ENCODE peak calls at places on chromosomes 2 and 18, in five cellular contexts. One of them, this sample, is unnamed.

GRCh38 chr2:98519156-98519555 is 74.5 kb downstream of the INPP4A start:
- DNase-seq in suprapubic skin: no peak
- DNase-seq in heart left ventricle: no peak
- DNase-seq in right atrium auricular region: no peak
- DNase-seq in astrocyte of the cerebellum: no peak
- DNase-seq in this sample: no peak

GRCh38 chr2:171630812-171631626 is 56.2 kb upstream of the DYNC1I2 start:
- DNase-seq in heart left ventricle: no peak
- DNase-seq in right atrium auricular region: no peak
- DNase-seq in suprapubic skin: no peak
- DNase-seq in astrocyte of the cerebellum: no peak
- DNase-seq in this sample: peak; percentile 68

GRCh38 chr2:118806797-118807667 is 40.4 kb downstream of the EN1 start:
- DNase-seq in astrocyte of the cerebellum: no peak
- DNase-seq in heart left ventricle: no peak
- DNase-seq in right atrium auricular region: no peak
- DNase-seq in suprapubic skin: no peak
- DNase-seq in this sample: no peak

GRCh38 chr18:69109686-69110085 is 291.0 kb upstream of the DOK6 start:
- DNase-seq in right atrium auricular region: no peak
- DNase-seq in heart left ventricle: no peak
- DNase-seq in astrocyte of the cerebellum: peak; percentile 24
- DNase-seq in suprapubic skin: no peak
- DNase-seq in this sample: peak; percentile 19

GRCh38 chr2:6982934-6983589 is 65.8 kb downstream of the RNF144A start:
- DNase-seq in heart left ventricle: no peak
- DNase-seq in astrocyte of the cerebellum: no peak
- DNase-seq in right atrium auricular region: no peak
- DNase-seq in suprapubic skin: no peak
- DNase-seq in this sample: no peak

GRCh38 chr2:47360937-47361336 is 42.0 kb upstream of the MSH2 start:
- DNase-seq in astrocyte of the cerebellum: no peak
- DNase-seq in heart left ventricle: no peak
- DNase-seq in right atrium auricular region: no peak
- DNase-seq in suprapubic skin: no peak
- DNase-seq in this sample: no peak

GRCh38 chr2:204706939-204707338 is 161.7 kb downstream of the PARD3B start:
- DNase-seq in suprapubic skin: no peak
- DNase-seq in astrocyte of the cerebellum: peak; percentile 26
- DNase-seq in right atrium auricular region: no peak
- DNase-seq in heart left ventricle: no peak
- DNase-seq in this sample: peak; percentile 48

GRCh38 chr18:60676807-60677206 is 304.2 kb upstream of the MC4R start:
- DNase-seq in suprapubic skin: no peak
- DNase-seq in astrocyte of the cerebellum: no peak
- DNase-seq in right atrium auricular region: no peak
- DNase-seq in heart left ventricle: no peak
- DNase-seq in this sample: no peak

GRCh38 chr2:151777911-151778310 is 43.6 kb upstream of the NEB start:
- DNase-seq in heart left ventricle: no peak
- DNase-seq in right atrium auricular region: no peak
- DNase-seq in astrocyte of the cerebellum: no peak
- DNase-seq in suprapubic skin: no peak
- DNase-seq in this sample: no peak

GRCh38 chr2:159046966-159047365 is 78.5 kb downstream of the TANC1 start:
- DNase-seq in heart left ventricle: no peak
- DNase-seq in right atrium auricular region: no peak
- DNase-seq in suprapubic skin: no peak
- DNase-seq in astrocyte of the cerebellum: peak; percentile 89
- DNase-seq in this sample: no peak

GRCh38 chr18:63314991-63315662 is 4.4 kb downstream of the BCL2 start:
- DNase-seq in astrocyte of the cerebellum: no peak
- DNase-seq in suprapubic skin: no peak
- DNase-seq in right atrium auricular region: no peak
- DNase-seq in heart left ventricle: no peak
- DNase-seq in this sample: no peak

GRCh38 chr2:102664439-102665042 is 45.2 kb downstream of the SLC9A2 start:
- DNase-seq in right atrium auricular region: no peak
- DNase-seq in heart left ventricle: no peak
- DNase-seq in astrocyte of the cerebellum: no peak
- DNase-seq in suprapubic skin: no peak
- DNase-seq in this sample: no peak

GRCh38 chr2:30714811-30715709 is 92.2 kb downstream of the CAPN13 start:
- DNase-seq in astrocyte of the cerebellum: no peak
- DNase-seq in right atrium auricular region: peak; percentile 49
- DNase-seq in suprapubic skin: no peak
- DNase-seq in heart left ventricle: no peak
- DNase-seq in this sample: no peak

GRCh38 chr2:235358981-235359471 is 134.8 kb upstream of the AGAP1 start:
- DNase-seq in suprapubic skin: no peak
- DNase-seq in astrocyte of the cerebellum: no peak
- DNase-seq in right atrium auricular region: no peak
- DNase-seq in heart left ventricle: no peak
- DNase-seq in this sample: no peak

GRCh38 chr2:188786368-188786781 is 187.8 kb upstream of the COL3A1 start:
- DNase-seq in astrocyte of the cerebellum: no peak
- DNase-seq in suprapubic skin: no peak
- DNase-seq in heart left ventricle: no peak
- DNase-seq in right atrium auricular region: no peak
- DNase-seq in this sample: peak; percentile 82

GRCh38 chr2:233049194-233049761 is 10.9 kb upstream of the INPP5D start:
- DNase-seq in suprapubic skin: peak; percentile 44
- DNase-seq in right atrium auricular region: no peak
- DNase-seq in astrocyte of the cerebellum: peak; percentile 26
- DNase-seq in heart left ventricle: no peak
- DNase-seq in this sample: no peak

GRCh38 chr18:26545335-26545734 is 3.0 kb downstream of the KCTD1 start:
- DNase-seq in right atrium auricular region: no peak
- DNase-seq in heart left ventricle: no peak
- DNase-seq in astrocyte of the cerebellum: no peak
- DNase-seq in suprapubic skin: no peak
- DNase-seq in this sample: no peak

GRCh38 chr18:8657050-8657820 is 48.0 kb downstream of the RAB12 start:
- DNase-seq in astrocyte of the cerebellum: no peak
- DNase-seq in right atrium auricular region: no peak
- DNase-seq in heart left ventricle: no peak
- DNase-seq in suprapubic skin: no peak
- DNase-seq in this sample: no peak

GRCh38 chr2:106797494-106797893 is 88.5 kb downstream of the ST6GAL2 start:
- DNase-seq in astrocyte of the cerebellum: no peak
- DNase-seq in heart left ventricle: no peak
- DNase-seq in suprapubic skin: no peak
- DNase-seq in right atrium auricular region: no peak
- DNase-seq in this sample: no peak

GRCh38 chr2:106094101-106094860 is 99.8 kb downstream of the UXS1 start:
- DNase-seq in right atrium auricular region: no peak
- DNase-seq in astrocyte of the cerebellum: no peak
- DNase-seq in heart left ventricle: no peak
- DNase-seq in suprapubic skin: no peak
- DNase-seq in this sample: no peak

GRCh38 chr2:173238385-173238784 is 116.3 kb upstream of the CDCA7 start:
- DNase-seq in heart left ventricle: no peak
- DNase-seq in astrocyte of the cerebellum: no peak
- DNase-seq in right atrium auricular region: no peak
- DNase-seq in suprapubic skin: no peak
- DNase-seq in this sample: no peak

GRCh38 chr2:197515277-197515797 is 529 bp upstream of the MOB4 start:
- DNase-seq in heart left ventricle: no peak
- DNase-seq in suprapubic skin: no peak
- DNase-seq in astrocyte of the cerebellum: no peak
- DNase-seq in right atrium auricular region: no peak
- DNase-seq in this sample: peak; percentile 47

GRCh38 chr2:65320042-65320711 is 92.5 kb downstream of the ACTR2 start:
- DNase-seq in heart left ventricle: peak; percentile 41
- DNase-seq in astrocyte of the cerebellum: peak; percentile 62
- DNase-seq in right atrium auricular region: no peak
- DNase-seq in suprapubic skin: no peak
- DNase-seq in this sample: peak; percentile 89

GRCh38 chr2:28648147-28648546 is 103.5 kb upstream of the PPP1CB start:
- DNase-seq in heart left ventricle: no peak
- DNase-seq in astrocyte of the cerebellum: no peak
- DNase-seq in right atrium auricular region: peak; percentile 87
- DNase-seq in suprapubic skin: no peak
- DNase-seq in this sample: no peak

GRCh38 chr2:239312081-239312501 is 88.7 kb downstream of the HDAC4 start:
- DNase-seq in suprapubic skin: peak; percentile 58
- DNase-seq in heart left ventricle: no peak
- DNase-seq in astrocyte of the cerebellum: no peak
- DNase-seq in right atrium auricular region: peak; percentile 57
- DNase-seq in this sample: no peak

GRCh38 chr2:236171213-236172201 is 3.3 kb upstream of the GBX2 start:
- DNase-seq in suprapubic skin: no peak
- DNase-seq in heart left ventricle: no peak
- DNase-seq in right atrium auricular region: no peak
- DNase-seq in astrocyte of the cerebellum: no peak
- DNase-seq in this sample: no peak

GRCh38 chr2:3269425-3270094 is 108.1 kb downstream of the EIPR1 start:
- DNase-seq in astrocyte of the cerebellum: no peak
- DNase-seq in suprapubic skin: peak; percentile 30
- DNase-seq in heart left ventricle: no peak
- DNase-seq in right atrium auricular region: no peak
- DNase-seq in this sample: no peak

GRCh38 chr2:102449370-102449974 is 23.6 kb upstream of the SLC9A4 start:
- DNase-seq in astrocyte of the cerebellum: peak; percentile 26
- DNase-seq in suprapubic skin: no peak
- DNase-seq in heart left ventricle: peak; percentile 27
- DNase-seq in right atrium auricular region: no peak
- DNase-seq in this sample: peak; percentile 54

GRCh38 chr2:209960676-209961630 is 41.5 kb upstream of the RPE start:
- DNase-seq in right atrium auricular region: no peak
- DNase-seq in heart left ventricle: peak; percentile 30
- DNase-seq in suprapubic skin: no peak
- DNase-seq in astrocyte of the cerebellum: peak; percentile 86
- DNase-seq in this sample: peak; percentile 44

DNA sequence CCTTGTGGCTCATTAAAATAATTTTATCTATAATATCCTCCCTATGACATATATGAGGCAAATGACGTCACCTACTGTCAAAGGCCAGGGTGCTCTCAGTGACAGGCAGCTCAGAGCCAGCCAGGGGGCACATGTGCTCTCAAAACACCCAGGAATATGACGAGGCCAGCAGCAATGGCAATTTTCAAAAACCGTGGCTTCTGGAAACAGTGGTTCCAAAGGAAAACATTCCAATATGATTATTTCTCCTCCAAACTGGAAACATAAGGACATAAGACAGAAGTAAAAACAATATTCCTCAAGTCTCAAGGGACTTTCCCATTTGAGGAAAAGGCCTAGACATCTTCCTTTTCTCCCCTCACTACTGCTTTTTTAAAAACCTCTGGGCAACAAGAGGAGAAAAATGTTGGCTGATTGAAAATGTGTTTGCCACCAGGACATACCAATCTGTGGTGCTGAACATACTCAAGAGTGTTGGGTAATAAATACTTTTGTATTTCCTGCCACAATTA is 40.8 kb downstream of the RNF152 start:
- DNase-seq in suprapubic skin: no peak
- DNase-seq in astrocyte of the cerebellum: no peak
- DNase-seq in heart left ventricle: no peak
- DNase-seq in right atrium auricular region: no peak
- DNase-seq in this sample: peak; percentile 56
- TF ChIP-seq CTCF in suprapubic skin: no peak
- TF ChIP-seq CTCF in astrocyte of the cerebellum: no peak
- TF ChIP-seq CTCF in heart left ventricle: no peak
- TF ChIP-seq CTCF in right atrium auricular region: no peak
- TF ChIP-seq CTCF in this sample: no peak

GRCh38 chr2:196088209-196088608 is 19.6 kb upstream of the DNAH7 start:
- DNase-seq in heart left ventricle: peak; percentile 32
- DNase-seq in astrocyte of the cerebellum: no peak
- DNase-seq in right atrium auricular region: no peak
- DNase-seq in suprapubic skin: no peak
- DNase-seq in this sample: peak; percentile 72

GRCh38 chr2:196083601-196084000 is 15.0 kb upstream of the DNAH7 start:
- DNase-seq in suprapubic skin: no peak
- DNase-seq in heart left ventricle: no peak
- DNase-seq in astrocyte of the cerebellum: no peak
- DNase-seq in right atrium auricular region: no peak
- DNase-seq in this sample: no peak

DNA sequence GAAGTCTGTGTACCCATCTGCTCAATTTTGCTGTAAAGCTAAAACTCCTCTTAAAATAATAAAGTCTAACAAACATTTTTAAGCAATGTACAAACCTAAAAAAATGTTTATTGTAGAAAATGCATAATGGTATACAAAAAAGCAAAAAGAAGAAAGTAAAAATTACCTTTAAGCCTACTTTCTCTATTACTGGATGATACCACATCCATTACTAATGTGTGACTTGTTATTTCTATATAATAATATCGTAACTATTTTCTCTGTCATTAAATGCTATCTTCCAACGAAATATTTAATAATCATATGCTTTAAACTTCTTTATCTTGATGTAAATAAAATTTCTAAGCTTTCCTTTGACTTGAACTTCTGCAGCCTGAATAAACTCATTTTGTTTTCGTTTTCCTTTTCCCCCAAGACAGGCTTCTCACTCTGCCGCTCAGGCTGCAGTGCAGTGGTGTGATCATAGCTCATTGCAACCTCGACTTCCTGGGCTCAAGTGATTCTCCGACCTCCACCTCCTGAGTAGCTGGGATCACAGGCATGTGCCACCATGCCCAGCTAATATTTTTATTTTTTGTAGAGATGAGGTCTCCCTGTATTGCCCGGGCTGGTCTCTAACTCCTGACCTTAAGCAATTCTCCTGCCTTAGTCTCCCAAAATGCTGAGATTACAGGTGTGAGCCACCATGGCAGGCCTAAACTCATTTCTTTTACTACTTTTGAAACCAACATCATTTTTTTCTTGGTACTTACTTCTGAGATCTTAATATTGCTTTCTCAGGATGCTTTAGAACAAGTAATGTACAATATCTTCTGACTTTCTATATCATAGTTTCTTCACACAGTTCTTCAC is 18.1 kb upstream of the DNAH7 start:
- DNase-seq in astrocyte of the cerebellum: no peak
- DNase-seq in right atrium auricular region: no peak
- DNase-seq in suprapubic skin: no peak
- DNase-seq in heart left ventricle: no peak
- DNase-seq in this sample: no peak
- H3K4me3 ChIP-seq in astrocyte of the cerebellum: no peak overlapping the region
- H3K4me3 ChIP-seq in right atrium auricular region: no peak overlapping the region
- H3K4me3 ChIP-seq in suprapubic skin: no peak overlapping the region
- H3K4me3 ChIP-seq in heart left ventricle: no peak overlapping the region
- H3K4me3 ChIP-seq in this sample: no peak overlapping the region

DNA sequence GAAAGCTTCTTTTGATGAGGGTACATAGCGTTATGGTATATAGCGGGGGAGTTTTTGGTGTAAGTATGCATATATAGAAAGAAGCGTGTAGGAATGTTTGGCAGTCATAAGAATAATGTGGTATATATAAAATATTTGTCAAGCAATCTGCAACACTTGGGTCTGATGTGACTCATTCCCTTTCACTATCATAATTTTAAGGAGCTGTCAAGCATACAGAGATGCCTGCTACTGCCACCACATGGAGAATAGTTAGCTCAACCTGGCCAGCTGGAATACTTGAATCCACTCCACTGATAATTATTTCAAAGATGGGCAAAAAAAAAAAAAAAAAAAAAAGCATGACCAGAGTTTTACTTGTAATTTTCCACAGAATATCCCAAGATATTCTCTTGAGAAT is 559.8 kb upstream of the REG3G start:
- DNase-seq in astrocyte of the cerebellum: no peak
- DNase-seq in suprapubic skin: no peak
- DNase-seq in right atrium auricular region: no peak
- DNase-seq in heart left ventricle: no peak
- DNase-seq in this sample: no peak
- TF ChIP-seq CTCF in astrocyte of the cerebellum: no peak
- TF ChIP-seq CTCF in suprapubic skin: no peak
- TF ChIP-seq CTCF in right atrium auricular region: no peak
- TF ChIP-seq CTCF in heart left ventricle: no peak
- TF ChIP-seq CTCF in this sample: no peak

GRCh38 chr2:219435701-219436100 is 1.1 kb downstream of the SPEG start:
- DNase-seq in right atrium auricular region: no peak
- DNase-seq in astrocyte of the cerebellum: no peak
- DNase-seq in heart left ventricle: peak; percentile 31
- DNase-seq in suprapubic skin: no peak
- DNase-seq in this sample: no peak
- H3K4me3 ChIP-seq in right atrium auricular region: peak overlapping the region; percentile 46
- H3K4me3 ChIP-seq in astrocyte of the cerebellum: no peak overlapping the region
- H3K4me3 ChIP-seq in heart left ventricle: peak overlapping the region; percentile 22
- H3K4me3 ChIP-seq in suprapubic skin: no peak overlapping the region
- H3K4me3 ChIP-seq in this sample: no peak overlapping the region

This sample was measured in fibroblast of villous mesenchyme.